ENCODE peak calls at places on chromosomes 11 and 22, in four cellular contexts. P is IMR-90, I is fibroblast of lung, E is endothelial cell of umbilical vein. G is an unnamed sample.

GRCh38 chr22:17403906-17404305 is 34.6 kb downstream of the CECR2 start:
- DNase-seq in P (no peak), I (no peak), E (no peak), G (no peak)

GRCh38 chr22:41512421-41513194 is 31.7 kb downstream of the POLR3H start:
- DNase-seq in P (peak), I (peak), E (no peak), G (peak)

GRCh38 chr11:20367313-20367948 is 3.9 kb downstream of the HTATIP2 start:
- DNase-seq in P (peak), I (peak), E (peak), G (peak)

GRCh38 chr11:66676931-66677598 is 622 bp downstream of the RBM4B start:
- DNase-seq in P (peak), I (no peak), E (peak), G (peak)

GRCh38 chr11:12453243-12453642 is 75.9 kb downstream of the PARVA start:
- DNase-seq in P (no peak), I (no peak), E (no peak), G (no peak)

GRCh38 chr11:30889116-30889765 is 303.1 kb upstream of the MPPED2 start:
- DNase-seq in P (peak), I (peak), E (no peak), G (no peak)

GRCh38 chr11:118142809-118143208 is 9.8 kb downstream of the SCN4B start:
- DNase-seq in P (no peak), I (no peak), E (no peak), G (no peak)

GRCh38 chr11:65552413-65552951 is 5.7 kb downstream of the LTBP3 start:
- DNase-seq in P (no peak), I (no peak), E (no peak), G (no peak)

GRCh38 chr11:68383976-68384501 is 71.6 kb downstream of the LRP5 start:
- DNase-seq in P (peak), I (peak), E (peak), G (no peak)

GRCh38 chr11:61973603-61974162 is 6.2 kb upstream of the FTH1 start:
- DNase-seq in P (no peak), I (no peak), E (no peak), G (peak)

GRCh38 chr11:65555693-65556231 is 2.4 kb downstream of the LTBP3 start:
- DNase-seq in P (peak), I (peak), E (peak), G (peak)

GRCh38 chr11:77710358-77710757 is 72.8 kb upstream of the CLNS1A start:
- DNase-seq in P (peak), I (peak), E (peak), G (peak)

GRCh38 chr11:35619030-35619753 is 932 bp downstream of the FJX1 start:
- DNase-seq in P (peak), I (peak), E (peak), G (peak)

GRCh38 chr11:39668640-39669039 is 1790.8 kb downstream of the LRRC4C start:
- DNase-seq in P (no peak), I (no peak), E (no peak), G (peak)

GRCh38 chr11:74492084-74492483 is 1.4 kb downstream of the LIPT2 start:
- DNase-seq in P (no peak), I (no peak), E (no peak), G (no peak)

GRCh38 chr11:82233211-82233610 is 500.5 kb downstream of the FAM181B start:
- DNase-seq in P (no peak), I (no peak), E (no peak), G (no peak)

GRCh38 chr11:1864831-1865665 is 12.2 kb downstream of the LSP1 start:
- DNase-seq in P (no peak), I (no peak), E (no peak), G (no peak)

GRCh38 chr22:38570841-38571364 is 920 bp upstream of the DMC1 start:
- DNase-seq in P (peak), I (no peak), E (no peak), G (peak)

GRCh38 chr11:121367434-121367833 is 74.9 kb downstream of the SC5D start:
- DNase-seq in P (peak), I (peak), E (no peak), G (peak)

GRCh38 chr11:115893701-115894100 is 389.5 kb upstream of the CADM1 start:
- DNase-seq in P (peak), I (no peak), E (no peak), G (no peak)

GRCh38 chr11:77416357-77416756 is 57.5 kb downstream of the PAK1 start:
- DNase-seq in P (no peak), I (no peak), E (no peak), G (no peak)

GRCh38 chr22:21933413-21933812 is 19.2 kb downstream of the PPM1F start:
- DNase-seq in P (no peak), I (no peak), E (no peak), G (no peak)

GRCh38 chr11:60161107-60161506 is 21.8 kb downstream of the MS4A6A start:
- DNase-seq in P (no peak), I (no peak), E (peak), G (no peak)

GRCh38 chr11:12724301-12725046 is 50.3 kb downstream of the TEAD1 start:
- DNase-seq in P (peak), I (peak), E (peak), G (peak)

GRCh38 chr11:72816404-72816990 is 2.3 kb downstream of the ATG16L2 start:
- DNase-seq in P (peak), I (no peak), E (no peak), G (no peak)

GRCh38 chr11:15667127-15667725 is 552.5 kb downstream of the INSC start:
- DNase-seq in P (peak), I (peak), E (no peak), G (peak)

GRCh38 chr11:71999813-72000590 is 1.3 kb downstream of the IL18BP start:
- DNase-seq in P (no peak), I (no peak), E (no peak), G (no peak)

GRCh38 chr11:104275992-104276391 is 112.0 kb upstream of the PDGFD start:
- DNase-seq in P (peak), I (no peak), E (no peak), G (peak)

GRCh38 chr22:43378011-43378704 is 33.7 kb upstream of the MPPED1 start:
- DNase-seq in P (peak), I (peak), E (no peak), G (no peak)

GRCh38 chr11:126114486-126115252 is 52.0 kb upstream of the CDON start:
- DNase-seq in P (peak), I (no peak), E (no peak), G (no peak)

GRCh38 chr11:15673408-15673811 is 558.7 kb downstream of the INSC start:
- DNase-seq in P (no peak), I (no peak), E (no peak), G (peak)

GRCh38 chr22:35977136-35977535 is 51.5 kb downstream of the RBFOX2 start:
- DNase-seq in P (peak), I (no peak), E (no peak), G (no peak)

GRCh38 chr11:73833067-73833466 is 43.6 kb downstream of the COA4 start:
- DNase-seq in P (no peak), I (no peak), E (no peak), G (no peak)

GRCh38 chr11:63142459-63142858 is 1.6 kb downstream of the SLC22A24 start:
- DNase-seq in P (no peak), I (no peak), E (no peak), G (no peak)
- H2AFZ ChIP-seq in P (no peak), I (no peak), E (no peak), G (no peak)

DNA sequence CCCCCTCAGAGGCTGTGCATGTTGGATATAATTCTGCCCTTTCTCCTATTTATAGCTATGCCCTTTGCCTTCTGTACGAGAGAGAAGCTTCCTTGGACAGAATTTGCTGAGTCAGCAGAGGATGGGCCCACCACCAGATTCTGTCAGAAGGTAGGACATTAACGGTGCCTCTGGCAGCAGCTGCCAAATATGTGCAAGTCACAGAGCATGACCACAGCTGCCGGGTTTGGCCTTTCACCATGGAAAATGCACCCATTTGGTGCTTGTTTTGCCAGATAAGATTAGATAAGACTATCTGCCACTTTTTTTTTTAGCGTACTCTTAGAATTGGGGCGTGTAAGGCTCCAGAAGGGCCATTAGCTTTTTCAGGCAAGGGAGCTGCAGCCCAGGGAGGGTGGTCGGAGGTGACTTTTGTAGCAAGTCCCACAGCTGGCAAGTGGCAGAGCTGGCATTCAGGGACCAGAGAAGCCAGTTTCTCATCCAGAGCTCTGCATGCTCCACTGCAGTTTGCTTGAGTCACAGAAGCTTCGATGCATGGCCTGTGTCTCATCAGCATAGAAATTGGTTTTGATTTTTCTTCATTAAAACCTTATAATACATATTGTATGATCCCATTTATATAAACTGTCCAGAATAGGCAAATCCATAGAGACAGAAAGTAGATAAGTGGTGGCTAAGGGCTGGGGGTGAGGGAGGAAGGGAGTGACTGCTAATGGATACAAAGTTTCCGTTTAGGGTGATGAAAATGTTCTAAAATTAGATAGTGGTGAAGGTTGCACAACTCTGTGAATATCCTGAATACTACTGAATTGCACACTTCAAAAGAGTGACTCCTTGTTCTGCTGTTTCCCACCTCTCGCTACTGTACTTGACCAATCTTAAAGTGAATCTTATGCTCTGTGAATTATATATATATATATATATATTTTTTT is 15.8 kb downstream of the UPB1 start:
- DNase-seq in P (peak), I (peak), E (no peak), G (peak)
- H3K27ac ChIP-seq in P (no peak), I (no peak), E (no peak), G (no peak)

DNA sequence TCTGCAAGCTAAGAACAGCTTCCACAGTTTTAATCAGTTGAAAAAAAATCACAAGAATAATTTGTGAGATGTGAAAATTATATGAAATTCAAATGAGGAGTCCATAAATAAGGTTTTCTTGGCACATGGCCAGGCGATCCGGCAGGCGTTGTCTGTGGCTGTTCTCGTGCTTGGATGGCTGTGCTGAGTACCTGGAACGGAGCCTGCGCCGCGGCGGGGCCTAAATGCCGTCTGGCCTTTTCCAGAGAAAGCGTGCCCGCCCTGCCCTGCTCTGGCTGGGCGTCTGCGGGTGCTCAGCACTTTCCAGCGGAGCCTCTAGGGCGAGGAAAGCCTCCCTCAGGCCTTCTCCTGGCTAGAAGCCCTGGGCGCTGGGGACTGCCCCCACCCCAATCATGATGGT is 41.8 kb downstream of the OSBPL5 start:
- DNase-seq in P (no peak), I (peak), E (no peak), G (no peak)
- H3K4me3 ChIP-seq in P (no peak), I (no peak), E (no peak), G (no peak)

GRCh38 chr11:69396051-69396947 is 85.2 kb upstream of the LINC01488 start:
- DNase-seq in P (no peak), I (no peak), E (no peak), G (no peak)

GRCh38 chr11:69393178-69393832 is 88.2 kb upstream of the LINC01488 start:
- DNase-seq in P (no peak), I (no peak), E (no peak), G (no peak)

GRCh38 chr11:69393865-69394233 is 87.6 kb upstream of the LINC01488 start:
- DNase-seq in P (no peak), I (no peak), E (no peak), G (no peak)

GRCh38 chr11:69394902-69395690 is 86.4 kb upstream of the LINC01488 start:
- DNase-seq in P (no peak), I (no peak), E (no peak), G (no peak)

GRCh38 chr11:69394234-69394891 is 87.1 kb upstream of the LINC01488 start:
- DNase-seq in P (no peak), I (no peak), E (no peak), G (no peak)
- H2AFZ ChIP-seq in P (peak), I (no peak), E (no peak), G (no peak)